ENCODE peak calls at places on chromosome 15, in six cellular contexts. P, U, S, H, R and T are unnamed samples.

GRCh38 chr15:36595625-36596024 is 16.2 kb downstream of the CDIN1 start:
- DNase-seq in P (no peak), U (no peak), S (no peak), H (no peak), R (no peak), T (no peak)

GRCh38 chr15:49301562-49301961 is 121.5 kb upstream of the FGF7 start:
- DNase-seq in P (peak; percentile 50), U (no peak), S (no peak), H (no peak), R (no peak), T (no peak)

GRCh38 chr15:94174399-94174802 is 57.0 kb upstream of the MCTP2 start:
- DNase-seq in P (peak; percentile 69), U (no peak), S (no peak), H (no peak), R (peak; percentile 96), T (no peak)

GRCh38 chr15:72227192-72227586 is 3.8 kb downstream of the PKM start:
- DNase-seq in P (peak; percentile 92), U (no peak), S (no peak), H (no peak), R (peak; percentile 87), T (no peak)

GRCh38 chr15:39172380-39173281 is 408.2 kb upstream of the THBS1 start:
- DNase-seq in P (peak; percentile 64), U (peak; percentile 19), S (peak; percentile 79), H (no peak), R (peak; percentile 80), T (no peak)

GRCh38 chr15:39976291-39977274 is 42.7 kb downstream of the EIF2AK4 start:
- DNase-seq in P (peak; percentile 87), U (peak; percentile 50), S (no peak), H (peak; percentile 51), R (no peak), T (peak; percentile 91)

GRCh38 chr15:63449711-63450110 is 54.7 kb upstream of the USP3 start:
- DNase-seq in P (peak; percentile 41), U (no peak), S (no peak), H (peak; percentile 26), R (no peak), T (peak; percentile 86)

GRCh38 chr15:76065267-76065666 is 5.5 kb downstream of the TMEM266 start:
- DNase-seq in P (no peak), U (peak; percentile 30), S (peak; percentile 26), H (no peak), R (no peak), T (no peak)

GRCh38 chr15:40338921-40339620 is 1.7 kb downstream of the CCDC9B start:
- DNase-seq in P (peak; percentile 95), U (no peak), S (no peak), H (peak; percentile 35), R (peak; percentile 93), T (no peak)

GRCh38 chr15:64443747-64444621 is 16.4 kb upstream of the ZNF609 start:
- DNase-seq in P (peak; percentile 84), U (no peak), S (peak; percentile 13), H (no peak), R (peak; percentile 74), T (no peak)

GRCh38 chr15:69414702-69415161 is 583 bp downstream of the KIF23 start:
- DNase-seq in P (peak; percentile 95), U (peak; percentile 79), S (peak; percentile 66), H (peak; percentile 20), R (peak; percentile 91), T (peak; percentile 81)

GRCh38 chr15:68786753-68787152 is 33.9 kb downstream of the ANP32A start:
- DNase-seq in P (no peak), U (no peak), S (no peak), H (no peak), R (no peak), T (peak; percentile 27)

GRCh38 chr15:57213783-57214366 is 162.4 kb upstream of the CGNL1 start:
- DNase-seq in P (peak; percentile 58), U (peak; percentile 26), S (peak; percentile 33), H (no peak), R (peak; percentile 69), T (no peak)

GRCh38 chr15:75069301-75069925 is 46.0 kb downstream of the PPCDC start:
- DNase-seq in P (no peak), U (no peak), S (peak; percentile 74), H (no peak), R (no peak), T (no peak)

GRCh38 chr15:59372352-59373211 is at the start of gene MYO1E:
- DNase-seq in P (peak; percentile 97), U (peak; percentile 97), S (no peak), H (peak; percentile 92), R (peak; percentile 98), T (peak; percentile 97)

GRCh38 chr15:32718082-32718821 is 448 bp downstream of the GREM1 start:
- DNase-seq in P (peak; percentile 74), U (peak; percentile 38), S (no peak), H (peak; percentile 17), R (peak; percentile 51), T (peak; percentile 78)

GRCh38 chr15:75446146-75446545 is 5.3 kb downstream of the SIN3A start:
- DNase-seq in P (no peak), U (no peak), S (no peak), H (no peak), R (no peak), T (no peak)

GRCh38 chr15:39127151-39127815 is 453.6 kb upstream of the THBS1 start:
- DNase-seq in P (peak; percentile 35), U (no peak), S (no peak), H (no peak), R (peak; percentile 30), T (no peak)

GRCh38 chr15:94387854-94388441 is 156.6 kb downstream of the MCTP2 start:
- DNase-seq in P (no peak), U (no peak), S (peak; percentile 54), H (no peak), R (peak; percentile 27), T (no peak)

GRCh38 chr15:81914734-81915234 is 131.0 kb downstream of the MEX3B start:
- DNase-seq in P (no peak), U (peak; percentile 47), S (no peak), H (no peak), R (no peak), T (no peak)

GRCh38 chr15:33021806-33022389 is 172.6 kb downstream of the FMN1 start:
- DNase-seq in P (peak; percentile 79), U (peak; percentile 72), S (peak; percentile 61), H (no peak), R (peak; percentile 60), T (no peak)

GRCh38 chr15:84621358-84621979 is 20.7 kb downstream of the ZSCAN2 start:
- DNase-seq in P (no peak), U (no peak), S (no peak), H (no peak), R (no peak), T (no peak)

GRCh38 chr15:32856753-32857152 is 138.9 kb downstream of the GREM1 start:
- DNase-seq in P (peak; percentile 59), U (no peak), S (no peak), H (no peak), R (peak; percentile 61), T (no peak)

GRCh38 chr15:96171842-96172241 is 158.7 kb upstream of the NR2F2 start:
- DNase-seq in P (no peak), U (peak; percentile 20), S (no peak), H (no peak), R (peak; percentile 41), T (peak; percentile 67)

GRCh38 chr15:74593122-74593521 is 22.5 kb upstream of the CLK3 start:
- DNase-seq in P (no peak), U (peak; percentile 85), S (no peak), H (no peak), R (peak; percentile 28), T (no peak)

GRCh38 chr15:98889930-98890695 is 117.5 kb downstream of the PGPEP1L start:
- DNase-seq in P (peak; percentile 92), U (no peak), S (no peak), H (no peak), R (peak; percentile 95), T (no peak)

GRCh38 chr15:60912984-60913697 is 316.0 kb downstream of the RORA start:
- DNase-seq in P (no peak), U (no peak), S (no peak), H (no peak), R (no peak), T (no peak)

GRCh38 chr15:74373731-74374647 is 6.5 kb upstream of the CYP11A1 start:
- DNase-seq in P (peak; percentile 94), U (peak; percentile 94), S (peak; percentile 96), H (peak; percentile 95), R (peak; percentile 90), T (peak; percentile 99)

GRCh38 chr15:84734794-84735479 is 13.5 kb upstream of the ZNF592 start:
- DNase-seq in P (no peak), U (peak; percentile 43), S (peak; percentile 94), H (peak; percentile 87), R (peak; percentile 51), T (peak; percentile 93)

GRCh38 chr15:71109890-71110289 is 5.4 kb upstream of the THSD4 start:
- DNase-seq in P (no peak), U (no peak), S (no peak), H (no peak), R (no peak), T (no peak)

DNA sequence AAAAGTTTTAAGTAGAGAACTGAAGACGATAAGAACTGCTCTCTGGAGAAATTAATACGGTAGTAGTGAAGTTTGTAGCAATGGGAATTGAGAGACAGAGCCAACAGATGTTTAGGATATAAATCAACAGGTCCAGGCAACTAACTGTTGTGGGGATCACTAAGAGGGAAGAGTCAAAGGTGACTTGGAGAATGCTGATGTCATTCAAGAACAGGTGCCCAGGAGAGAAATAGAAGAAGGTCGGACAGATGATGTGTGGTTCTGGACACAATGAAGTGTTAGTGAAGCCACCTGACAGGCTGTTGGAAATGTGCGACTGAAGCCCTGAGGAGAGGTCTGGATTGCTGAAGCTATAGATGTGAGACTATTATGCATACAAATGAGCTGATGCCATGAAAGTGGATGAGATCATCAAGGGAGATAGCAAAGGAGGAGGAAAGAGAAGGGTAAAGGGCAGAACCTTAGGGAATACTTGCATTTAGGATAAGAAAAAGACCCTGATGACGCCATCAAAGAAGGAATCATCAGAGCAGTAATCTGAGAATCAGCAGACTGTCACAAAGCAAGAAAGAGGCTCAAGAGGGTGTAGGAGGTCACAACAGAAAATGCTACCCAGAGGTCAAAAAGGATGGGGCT is 183.7 kb downstream of the FRMD5 start:
- DNase-seq in P (no peak), U (no peak), S (no peak), H (no peak), R (no peak), T (no peak)
- H3K27ac ChIP-seq in P (no peak overlapping the region), U (no peak overlapping the region), S (no peak overlapping the region), H (no peak overlapping the region), R (no peak overlapping the region), T (no peak overlapping the region)

GRCh38 chr15:90300541-90300940 is 35.1 kb downstream of the NGRN start:
- DNase-seq in P (no peak), U (no peak), S (no peak), H (no peak), R (no peak), T (no peak)
- H3K4me3 ChIP-seq in P (no peak overlapping the region), U (no peak overlapping the region), S (no peak overlapping the region), H (no peak overlapping the region), R (no peak overlapping the region), T (no peak overlapping the region)

DNA sequence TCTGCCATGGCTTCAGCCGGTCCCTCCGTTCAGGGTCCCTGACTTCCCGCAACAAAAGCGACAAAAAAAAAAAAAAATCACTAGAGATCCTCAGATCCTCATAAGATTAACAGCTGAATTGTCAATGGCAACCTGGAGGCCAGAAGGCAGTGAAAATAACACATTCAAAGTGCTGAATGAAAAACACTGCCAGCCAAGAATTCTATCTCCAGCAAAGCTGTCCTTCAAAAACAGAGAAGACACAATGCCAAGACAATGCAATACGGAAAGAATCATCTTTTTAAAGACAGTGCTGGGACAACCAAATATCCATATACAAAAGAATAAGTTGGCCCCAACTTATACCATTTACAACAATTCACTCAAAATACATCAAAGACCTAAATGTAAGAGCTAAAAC is 21.6 kb downstream of the MTHFS start:
- DNase-seq in P (no peak), U (no peak), S (no peak), H (no peak), R (no peak), T (no peak)
- H3K9me3 ChIP-seq in P (no peaks in the 10 kb centered on the region), U (no peaks in the 10 kb centered on the region), S (no peaks in the 10 kb centered on the region), H (peaks cover 36% of the 10 kb centered on the region), R (peaks cover 28% of the 10 kb centered on the region), T (peaks cover 91% of the 10 kb centered on the region)

GRCh38 chr15:101132390-101133180 is 119.3 kb downstream of the CHSY1 start:
- DNase-seq in P (no peak), U (no peak), S (no peak), H (no peak), R (no peak), T (no peak)
- H3K27ac ChIP-seq in P (no peak overlapping the region), U (no peak overlapping the region), S (no peak overlapping the region), H (no peak overlapping the region), R (no peak overlapping the region), T (no peak overlapping the region)